ENCODE peak calls at places on chromosome 6, in four cellular contexts. One of them, this sample, is unnamed.

GRCh38 chr6:94376876-94377275 is 957.5 kb upstream of the EPHA7 start:
- DNase-seq in Right ventricle myocardium superior: no peak
- DNase-seq in pons: no peak
- DNase-seq in hepatic stellate cell: no peak
- DNase-seq in this sample: no peak

GRCh38 chr6:109441069-109441816 is 719 bp downstream of the SMPD2 start:
- DNase-seq in pons: no peak
- DNase-seq in hepatic stellate cell: peak
- DNase-seq in Right ventricle myocardium superior: peak
- DNase-seq in this sample: peak

GRCh38 chr6:33080127-33081089 is 4.6 kb downstream of the HLA-DPB1 start:
- DNase-seq in Right ventricle myocardium superior: peak
- DNase-seq in hepatic stellate cell: peak
- DNase-seq in pons: no peak
- DNase-seq in this sample: peak

GRCh38 chr6:361411-362132 is 30.0 kb upstream of the IRF4 start:
- DNase-seq in Right ventricle myocardium superior: no peak
- DNase-seq in pons: no peak
- DNase-seq in hepatic stellate cell: no peak
- DNase-seq in this sample: no peak

GRCh38 chr6:134896881-134897280 is 53.0 kb downstream of the ALDH8A1 start:
- DNase-seq in hepatic stellate cell: no peak
- DNase-seq in pons: no peak
- DNase-seq in Right ventricle myocardium superior: no peak
- DNase-seq in this sample: no peak

GRCh38 chr6:23403458-23403857 is 722.6 kb upstream of the NRSN1 start:
- DNase-seq in pons: no peak
- DNase-seq in Right ventricle myocardium superior: no peak
- DNase-seq in hepatic stellate cell: no peak
- DNase-seq in this sample: no peak

GRCh38 chr6:106546322-106547052 is 82.8 kb downstream of the RTN4IP1 start:
- DNase-seq in pons: no peak
- DNase-seq in Right ventricle myocardium superior: no peak
- DNase-seq in hepatic stellate cell: peak
- DNase-seq in this sample: peak

GRCh38 chr6:66082914-66083313 is 375.9 kb upstream of the EYS start:
- DNase-seq in pons: no peak
- DNase-seq in Right ventricle myocardium superior: no peak
- DNase-seq in hepatic stellate cell: no peak
- DNase-seq in this sample: no peak

This sample was measured in lung microvascular endothelial cell.